ENCODE peak calls at places on chromosomes 12 and 14, in eight cellular contexts. Y is amniotic stem cell; W is spleen; Q is GM20000; O is GM23338; I is NCI-H1436; R is stimulated activated CD8-positive, alpha-beta memory T cell treated with anti-CD3 and anti-CD28 coated beads, Interleukin-15, amount 100 ng/mL, for 4 hours; E is caudate nucleus. H is an unnamed sample.

GRCh38 chr14:105486333-105486973 is at the start of gene CRIP1:
- DNase-seq in R (no peak), Y (no peak), I (no peak), E (no peak), O (no peak), Q (peak), W (no peak), H (no peak)

GRCh38 chr12:55068416-55069010 is 48.7 kb downstream of the NEUROD4 start:
- DNase-seq in O (peak), W (no peak), Q (peak), E (no peak), Y (peak), R (no peak), I (peak), H (peak)

GRCh38 chr12:117522559-117522958 is 161.1 kb upstream of the NOS1 start:
- DNase-seq in Q (no peak), Y (no peak), O (no peak), R (no peak), I (no peak), W (no peak), E (no peak), H (no peak)

GRCh38 chr12:130938186-130938585 is 15.5 kb upstream of the ADGRD1 start:
- DNase-seq in W (no peak), E (no peak), R (no peak), I (no peak), Q (no peak), Y (no peak), O (no peak), H (no peak)

GRCh38 chr12:70449074-70449757 is 83.1 kb downstream of the KCNMB4 start:
- DNase-seq in I (no peak), O (no peak), W (no peak), Q (no peak), E (no peak), Y (no peak), R (no peak), H (no peak)

GRCh38 chr14:23009939-23010718 is at the start of gene C14orf93:
- DNase-seq in Y (peak), O (peak), I (peak), E (peak), Q (peak), W (peak), R (peak), H (peak)

GRCh38 chr12:93186131-93186530 is 191.6 kb upstream of the NUDT4 start:
- DNase-seq in E (no peak), W (no peak), Y (no peak), Q (no peak), I (no peak), R (no peak), O (no peak), H (no peak)

GRCh38 chr12:29148958-29149690 is at the start of gene FAR2:
- DNase-seq in Q (peak), I (no peak), R (no peak), O (peak), W (peak), Y (no peak), E (peak), H (no peak)

GRCh38 chr12:26700430-26700829 is 132.6 kb downstream of the ITPR2 start:
- DNase-seq in W (no peak), O (no peak), E (no peak), R (no peak), Y (no peak), I (no peak), Q (no peak), H (no peak)

GRCh38 chr14:51681411-51681810 is 29.7 kb downstream of the FRMD6 start:
- DNase-seq in Y (no peak), Q (no peak), O (no peak), R (no peak), W (no peak), E (no peak), I (peak), H (no peak)

GRCh38 chr12:13024151-13024946 is 19.8 kb upstream of the FAM234B start:
- DNase-seq in I (no peak), O (peak), E (no peak), W (no peak), Q (no peak), R (no peak), Y (peak), H (no peak)

GRCh38 chr14:32813401-32813800 is 125.3 kb upstream of the NPAS3 start:
- DNase-seq in Q (no peak), R (no peak), Y (no peak), O (peak), W (no peak), I (no peak), E (no peak), H (no peak)

GRCh38 chr12:76259660-76260389 is 88.4 kb downstream of the BBS10 start:
- DNase-seq in Q (no peak), O (no peak), E (no peak), R (no peak), Y (peak), I (no peak), W (no peak), H (peak)

GRCh38 chr14:55556929-55557623 is 22.9 kb upstream of the KTN1 start:
- DNase-seq in Y (peak), E (no peak), W (no peak), I (no peak), Q (no peak), R (no peak), O (no peak), H (no peak)

GRCh38 chr12:3533703-3534386 is 42.8 kb downstream of the PRMT8 start:
- DNase-seq in Y (no peak), W (no peak), O (no peak), R (no peak), Q (no peak), I (peak), E (no peak), H (no peak)

GRCh38 chr14:33352821-33353220 is 414.1 kb downstream of the NPAS3 start:
- DNase-seq in O (no peak), R (no peak), I (no peak), Y (no peak), E (no peak), W (no peak), Q (no peak), H (no peak)

GRCh38 chr12:13386269-13387039 is 189.9 kb downstream of the EMP1 start:
- DNase-seq in Q (no peak), R (no peak), Y (no peak), I (no peak), O (no peak), W (no peak), E (no peak), H (no peak)

GRCh38 chr14:105088812-105089745 is 23.8 kb upstream of the GPR132 start:
- DNase-seq in Y (no peak), I (no peak), R (no peak), O (no peak), Q (no peak), W (no peak), E (no peak), H (no peak)

GRCh38 chr12:115597157-115597712 is 680.3 kb downstream of the MED13L start:
- DNase-seq in R (no peak), Y (no peak), O (no peak), Q (no peak), I (no peak), W (no peak), E (no peak), H (no peak)

GRCh38 chr14:71720978-71721624 is 211.1 kb upstream of the RGS6 start:
- DNase-seq in R (no peak), W (no peak), E (no peak), Y (peak), I (no peak), O (peak), Q (peak), H (peak)

GRCh38 chr14:105478624-105479305 is 4.1 kb downstream of the CRIP2 start:
- DNase-seq in Q (no peak), Y (no peak), W (no peak), R (no peak), E (no peak), I (no peak), O (peak), H (no peak)

GRCh38 chr14:37599527-37600368 is 4.3 kb downstream of the TTC6 start:
- DNase-seq in Q (peak), O (peak), W (no peak), E (no peak), I (peak), Y (no peak), R (no peak), H (no peak)

GRCh38 chr14:21026988-21027315 is 2.1 kb upstream of the NDRG2 start:
- DNase-seq in I (no peak), W (no peak), Q (no peak), E (no peak), R (no peak), Y (no peak), O (peak), H (no peak)

GRCh38 chr14:104428333-104428851 is 151.2 kb upstream of the C14orf180 start:
- DNase-seq in W (no peak), Y (no peak), O (no peak), Q (no peak), R (no peak), E (no peak), I (no peak), H (no peak)

GRCh38 chr14:74077401-74077800 is 6.9 kb downstream of the ALDH6A1 start:
- DNase-seq in Y (no peak), W (no peak), I (no peak), Q (no peak), O (no peak), R (no peak), E (no peak), H (no peak)

GRCh38 chr14:23319746-23320583 is 1.3 kb upstream of the PABPN1 start:
- DNase-seq in Q (no peak), I (no peak), W (no peak), R (no peak), E (no peak), Y (no peak), O (no peak), H (no peak)

GRCh38 chr14:74514471-74514932 is 20.9 kb downstream of the ISCA2 start:
- DNase-seq in I (no peak), W (peak), O (peak), R (no peak), Y (no peak), E (no peak), Q (peak), H (no peak)

GRCh38 chr14:77268989-77269595 is 1.9 kb downstream of the NGB start:
- DNase-seq in Y (no peak), O (peak), E (no peak), Q (no peak), I (no peak), R (no peak), W (peak), H (peak)

GRCh38 chr14:31300296-31300695 is 92.7 kb upstream of the HECTD1 start:
- DNase-seq in O (peak), I (no peak), E (no peak), Y (no peak), Q (no peak), R (no peak), W (no peak), H (no peak)

GRCh38 chr12:112025808-112026375 is 12.7 kb downstream of the ERP29 start:
- DNase-seq in I (no peak), Y (no peak), E (no peak), W (no peak), O (peak), Q (no peak), R (no peak), H (peak)

GRCh38 chr14:101780887-101781239 is 19.4 kb downstream of the PPP2R5C start:
- DNase-seq in E (no peak), Q (no peak), R (no peak), W (no peak), Y (no peak), O (peak), I (no peak), H (no peak)

GRCh38 chr12:103503546-103504480 is 8.0 kb upstream of the C12orf42 start:
- DNase-seq in R (no peak), Y (no peak), I (no peak), O (peak), E (no peak), W (peak), Q (peak), H (peak)

GRCh38 chr12:5440973-5441372 is 9.1 kb downstream of the NTF3 start:
- DNase-seq in R (no peak), E (no peak), Q (no peak), I (no peak), Y (no peak), W (no peak), O (no peak), H (no peak)

GRCh38 chr12:123671876-123672275 is 963 bp downstream of the TCTN2 start:
- DNase-seq in R (no peak), Q (no peak), O (no peak), E (no peak), I (no peak), W (no peak), Y (no peak), H (no peak)

GRCh38 chr12:93322784-93323183 is 54.9 kb upstream of the NUDT4 start:
- DNase-seq in Q (no peak), W (no peak), Y (no peak), E (no peak), I (no peak), O (no peak), R (no peak), H (no peak)

GRCh38 chr14:92850492-92850891 is 56.4 kb downstream of the GOLGA5 start:
- DNase-seq in W (no peak), Y (no peak), E (no peak), O (no peak), I (no peak), Q (no peak), R (no peak), H (peak)

GRCh38 chr14:64880382-64881121 is 845 bp upstream of the SPTB start:
- DNase-seq in O (peak), Y (no peak), E (peak), I (peak), Q (peak), R (peak), W (peak), H (no peak)

GRCh38 chr14:102508774-102509743 is 517 bp downstream of the ANKRD9 start:
- DNase-seq in E (no peak), I (no peak), R (no peak), O (peak), Y (no peak), Q (peak), W (peak), H (no peak)